ENCODE peak calls at places on chromosomes 12 and 14, in four cellular contexts. K is activated T-helper 1 cell treated with anti-CD3 and anti-CD28 coated beads, Interleukin-12 subunit alpha, Interleukin-12 subunit beta, Interleukin-2, Interleukin-4 antibody, amounts not matched to agents 30 ng/mL and 10 ng/mL and 1 ng/mL, durations not matched to agents 14 hours and 24 hours and 36 hours; A is non-pigmented ciliary epithelial cell; J is GM03348. M is an unnamed sample.

GRCh38 chr12:32508626-32509025 is 109.3 kb downstream of the FGD4 start:
- DNase-seq in K (no peak), J (no peak), A (no peak), M (no peak)

GRCh38 chr12:122406701-122407154 is 15.7 kb downstream of the CLIP1 start:
- DNase-seq in A (no peak), J (peak), K (no peak), M (no peak)

GRCh38 chr12:69984216-69984615 is 159.2 kb downstream of the MYRFL start:
- DNase-seq in A (no peak), K (no peak), J (peak), M (no peak)

GRCh38 chr12:105321125-105321524 is 9.4 kb upstream of the C12orf75 start:
- DNase-seq in J (no peak), A (no peak), K (no peak), M (no peak)

GRCh38 chr12:104524026-104524425 is 67.3 kb downstream of the CHST11 start:
- DNase-seq in A (no peak), K (no peak), J (peak), M (no peak)

GRCh38 chr14:35965425-35965824 is 139.3 kb downstream of the BRMS1L start:
- DNase-seq in J (no peak), K (no peak), A (no peak), M (no peak)

GRCh38 chr12:15230137-15230536 is 8.9 kb upstream of the RERG start:
- DNase-seq in A (no peak), J (no peak), K (no peak), M (no peak)

GRCh38 chr14:91302391-91302790 is 57.9 kb upstream of the GPR68 start:
- DNase-seq in K (no peak), J (no peak), A (no peak), M (peak)

GRCh38 chr12:52655251-52655650 is 3.2 kb upstream of the KRT2 start:
- DNase-seq in J (no peak), K (no peak), A (no peak), M (no peak)

GRCh38 chr14:90758959-90759358 is 57.3 kb downstream of the TTC7B start:
- DNase-seq in A (no peak), K (no peak), J (peak), M (no peak)

GRCh38 chr12:4011597-4011996 is 138.4 kb upstream of the PARP11 start:
- DNase-seq in A (no peak), J (no peak), K (no peak), M (no peak)

GRCh38 chr12:62522984-62523383 is 56.4 kb downstream of the MON2 start:
- DNase-seq in K (no peak), J (no peak), A (no peak), M (no peak)

GRCh38 chr14:80378084-80378483 is 166.8 kb upstream of the DIO2 start:
- DNase-seq in J (no peak), A (no peak), K (no peak), M (no peak)

GRCh38 chr14:100119251-100119650 is 40.2 kb downstream of the DEGS2 start:
- DNase-seq in K (no peak), J (no peak), A (no peak), M (no peak)

GRCh38 chr12:93766802-93767523 is 89.8 kb downstream of the CRADD start:
- DNase-seq in K (peak), J (peak), A (no peak), M (peak)

GRCh38 chr12:11633968-11634367 is 15.5 kb upstream of the ETV6 start:
- DNase-seq in K (no peak), A (no peak), J (peak), M (no peak)

GRCh38 chr14:93753647-93754046 is 34.6 kb downstream of the PRIMA1 start:
- DNase-seq in J (no peak), K (no peak), A (no peak), M (no peak)

GRCh38 chr14:59777006-59777579 is 93.5 kb downstream of the RTN1 start:
- DNase-seq in K (no peak), A (no peak), J (no peak), M (no peak)

GRCh38 chr12:83827860-83828259 is 1084.7 kb downstream of the SLC6A15 start:
- DNase-seq in A (no peak), K (no peak), J (no peak), M (no peak)

GRCh38 chr12:130286741-130287140 is 50.9 kb upstream of the PIWIL1 start:
- DNase-seq in J (no peak), K (no peak), A (no peak), M (no peak)

GRCh38 chr14:26286066-26286791 is 311.6 kb downstream of the NOVA1 start:
- DNase-seq in J (peak), A (no peak), K (no peak), M (no peak)

GRCh38 chr12:6766651-6767300 is 613 bp downstream of the PTMS start:
- DNase-seq in A (no peak), J (peak), K (peak), M (no peak)

GRCh38 chr14:76322594-76323220 is 53.2 kb upstream of the ESRRB start:
- DNase-seq in A (no peak), J (no peak), K (no peak), M (no peak)

GRCh38 chr12:46377678-46378077 is 5.1 kb upstream of the SLC38A2 start:
- DNase-seq in A (no peak), J (no peak), K (no peak), M (no peak)

GRCh38 chr14:61519735-61520134 is 175.6 kb upstream of the HIF1A start:
- DNase-seq in K (no peak), A (no peak), J (no peak), M (no peak)

GRCh38 chr14:103518416-103519042 is 4.1 kb downstream of the CKB start:
- DNase-seq in K (no peak), J (peak), A (no peak), M (peak)

GRCh38 chr14:100305446-100306255 is 593 bp downstream of the SLC25A29 start:
- DNase-seq in A (no peak), J (peak), K (peak), M (no peak)

GRCh38 chr12:110637869-110638441 is 24.0 kb downstream of the TCTN1 start:
- DNase-seq in K (no peak), A (no peak), J (no peak), M (no peak)

GRCh38 chr12:51749201-51749985 is 99.1 kb downstream of the FIGNL2 start:
- DNase-seq in A (no peak), K (no peak), J (no peak), M (no peak)

GRCh38 chr14:67517083-67517482 is 16.0 kb upstream of the PLEKHH1 start:
- DNase-seq in K (no peak), J (peak), A (no peak), M (no peak)

GRCh38 chr12:131287938-131288797 is 334.5 kb downstream of the ADGRD1 start:
- DNase-seq in K (no peak), A (no peak), J (no peak), M (no peak)

GRCh38 chr14:72755766-72756165 is 138.1 kb downstream of the DPF3 start:
- DNase-seq in J (no peak), K (no peak), A (no peak), M (no peak)

GRCh38 chr12:46358325-46358700 is 14.3 kb downstream of the SLC38A2 start:
- DNase-seq in A (no peak), K (no peak), J (no peak), M (no peak)

M was measured in GM12891.